ENCODE peak calls at places on chromosomes 12 and 14, in six cellular contexts. W is stimulated activated CD8-positive, alpha-beta memory T cell treated with anti-CD3 and anti-CD28 coated beads, Interleukin-4, amount 100 ng/mL, for 48 hours; F is KBM-7; U is SK-MEL-5; A is GM23338; X is stimulated activated CD4-positive, alpha-beta T cell treated with anti-CD3 and anti-CD28 coated beads, Interleukin-2, amount 100 ng/mL, for 48 hours. Z is an unnamed sample.

GRCh38 chr12:21675641-21676040 is 18.0 kb upstream of the LDHB start:
- DNase-seq in W (no peak), F (no peak), U (no peak), A (no peak), X (no peak), Z (no peak)

GRCh38 chr12:117151195-117152031 is 38.9 kb downstream of the FBXO21 start:
- DNase-seq in W (peak), F (peak), U (peak), A (peak), X (no peak), Z (peak)

GRCh38 chr14:85867450-85867849 is 337.5 kb downstream of the FLRT2 start:
- DNase-seq in W (no peak), F (peak), U (peak), A (peak), X (no peak), Z (no peak)

GRCh38 chr12:117897379-117898161 is 71.2 kb downstream of the KSR2 start:
- DNase-seq in W (no peak), F (no peak), U (no peak), A (no peak), X (no peak), Z (no peak)

GRCh38 chr14:49865431-49865859 is 12.9 kb upstream of the NEMF start:
- DNase-seq in W (peak), F (peak), U (peak), A (peak), X (peak), Z (peak)

GRCh38 chr14:101454229-101454628 is 107.1 kb upstream of the DIO3 start:
- DNase-seq in W (no peak), F (no peak), U (no peak), A (no peak), X (no peak), Z (no peak)

GRCh38 chr12:123032736-123033391 is 52.4 kb downstream of the ARL6IP4 start:
- DNase-seq in W (no peak), F (no peak), U (no peak), A (no peak), X (no peak), Z (no peak)

GRCh38 chr12:69703146-69703642 is 4.1 kb upstream of the BEST3 start:
- DNase-seq in W (no peak), F (no peak), U (no peak), A (no peak), X (no peak), Z (no peak)

GRCh38 chr12:10664499-10664898 is 9.4 kb downstream of the STYK1 start:
- DNase-seq in W (no peak), F (no peak), U (no peak), A (no peak), X (no peak), Z (no peak)

GRCh38 chr12:43462080-43462479 is 89.9 kb downstream of the ADAMTS20 start:
- DNase-seq in W (no peak), F (no peak), U (no peak), A (no peak), X (no peak), Z (no peak)

GRCh38 chr12:8045952-8046944 is 13.7 kb downstream of the FOXJ2 start:
- DNase-seq in W (peak), F (peak), U (peak), A (peak), X (peak), Z (peak)